ENCODE peak calls at places on chromosomes 2 and 18, in nine cellular contexts. R is spleen, S is HFF-Myc, U is Panc1, Y is adrenal gland, I is pancreas, O is PC-3, J is suprapubic skin, N is AG04450. D is an unnamed sample.

GRCh38 chr2:235551965-235552364 is 58.1 kb downstream of the AGAP1 start:
- DNase-seq in R (peak), S (peak), U (peak), Y (peak), I (peak), O (peak), J (no peak), N (no peak), D (peak)

GRCh38 chr2:202760848-202761247 is 110.7 kb downstream of the ICA1L start:
- DNase-seq in R (no peak), S (no peak), U (no peak), Y (peak), I (no peak), O (no peak), J (no peak), N (no peak), D (no peak)

GRCh38 chr2:119234021-119235019 is 10.7 kb downstream of the STEAP3 start:
- DNase-seq in R (no peak), S (no peak), U (no peak), Y (peak), I (no peak), O (peak), J (no peak), N (no peak), D (no peak)

GRCh38 chr2:43280994-43281393 is 54.6 kb upstream of the ZFP36L2 start:
- DNase-seq in R (no peak), S (no peak), U (no peak), Y (no peak), I (no peak), O (no peak), J (no peak), N (no peak), D (no peak)

GRCh38 chr2:53740170-53740569 is 27.4 kb upstream of the CHAC2 start:
- DNase-seq in R (no peak), S (no peak), U (no peak), Y (no peak), I (no peak), O (peak), J (no peak), N (peak), D (no peak)

GRCh38 chr2:37568565-37568964 is 102.9 kb downstream of the CDC42EP3 start:
- DNase-seq in R (no peak), S (no peak), U (no peak), Y (no peak), I (no peak), O (no peak), J (no peak), N (no peak), D (no peak)

GRCh38 chr2:145186303-145186702 is 666.4 kb upstream of the ZEB2 start:
- DNase-seq in R (no peak), S (peak), U (no peak), Y (no peak), I (no peak), O (no peak), J (no peak), N (no peak), D (no peak)

GRCh38 chr18:40868110-40868858 is 1086.8 kb upstream of the PIK3C3 start:
- DNase-seq in R (no peak), S (peak), U (peak), Y (no peak), I (no peak), O (peak), J (no peak), N (peak), D (no peak)

GRCh38 chr18:59902180-59902992 is 2.6 kb downstream of the PMAIP1 start:
- DNase-seq in R (no peak), S (no peak), U (no peak), Y (no peak), I (no peak), O (peak), J (no peak), N (no peak), D (no peak)

GRCh38 chr18:2178036-2178435 is 393.3 kb downstream of the METTL4 start:
- DNase-seq in R (no peak), S (no peak), U (no peak), Y (no peak), I (no peak), O (no peak), J (no peak), N (no peak), D (no peak)

GRCh38 chr2:94759211-94759610 is 112.0 kb upstream of the TEKT4 start:
- DNase-seq in R (no peak), S (no peak), U (no peak), Y (peak), I (no peak), O (peak), J (no peak), N (no peak), D (peak)

GRCh38 chr2:38515155-38516074 is 87.3 kb downstream of the HNRNPLL start:
- DNase-seq in R (no peak), S (no peak), U (no peak), Y (peak), I (peak), O (peak), J (peak), N (no peak), D (no peak)

GRCh38 chr2:6946722-6947121 is 29.5 kb downstream of the RNF144A start:
- DNase-seq in R (no peak), S (no peak), U (peak), Y (no peak), I (no peak), O (peak), J (no peak), N (no peak), D (peak)

GRCh38 chr2:151374426-151374825 is 17.0 kb downstream of the TNFAIP6 start:
- DNase-seq in R (no peak), S (peak), U (no peak), Y (no peak), I (no peak), O (peak), J (no peak), N (peak), D (no peak)

GRCh38 chr2:102208774-102209173 is 22.0 kb downstream of the IL1RL2 start:
- DNase-seq in R (no peak), S (no peak), U (no peak), Y (no peak), I (no peak), O (no peak), J (no peak), N (no peak), D (no peak)

GRCh38 chr2:8103085-8103708 is 578.7 kb upstream of the ID2 start:
- DNase-seq in R (no peak), S (no peak), U (no peak), Y (no peak), I (no peak), O (peak), J (no peak), N (peak), D (peak)

GRCh38 chr18:45859334-45859733 is 33.9 kb downstream of the SIGLEC15 start:
- DNase-seq in R (no peak), S (no peak), U (no peak), Y (no peak), I (no peak), O (no peak), J (no peak), N (no peak), D (no peak)

GRCh38 chr18:51128533-51128932 is 68.9 kb downstream of the MEX3C start:
- DNase-seq in R (no peak), S (no peak), U (no peak), Y (no peak), I (no peak), O (no peak), J (no peak), N (no peak), D (no peak)

GRCh38 chr2:219769044-219770030 is 141.9 kb downstream of the SLC4A3 start:
- DNase-seq in R (no peak), S (no peak), U (no peak), Y (peak), I (no peak), O (peak), J (no peak), N (peak), D (no peak)

GRCh38 chr2:45951025-45951737 is 299.7 kb downstream of the PRKCE start:
- DNase-seq in R (no peak), S (no peak), U (no peak), Y (no peak), I (no peak), O (no peak), J (no peak), N (no peak), D (no peak)

GRCh38 chr2:105883911-105884694 is 139.4 kb downstream of the NCK2 start:
- DNase-seq in R (no peak), S (no peak), U (no peak), Y (no peak), I (no peak), O (no peak), J (no peak), N (no peak), D (no peak)

GRCh38 chr18:25815659-25816058 is 274.8 kb downstream of the SS18 start:
- DNase-seq in R (no peak), S (peak), U (no peak), Y (no peak), I (no peak), O (no peak), J (no peak), N (no peak), D (no peak)

GRCh38 chr2:201644001-201644400 is 698 bp upstream of the TMEM237 start:
- DNase-seq in R (no peak), S (no peak), U (no peak), Y (peak), I (no peak), O (no peak), J (peak), N (no peak), D (no peak)

GRCh38 chr18:61742555-61743429 is 150.0 kb downstream of the RNF152 start:
- DNase-seq in R (no peak), S (no peak), U (no peak), Y (peak), I (no peak), O (no peak), J (no peak), N (no peak), D (no peak)

GRCh38 chr2:207869784-207870778 is 100.4 kb upstream of the FZD5 start:
- DNase-seq in R (no peak), S (peak), U (no peak), Y (peak), I (peak), O (peak), J (no peak), N (peak), D (no peak)

GRCh38 chr18:31171159-31171839 is 8.6 kb upstream of the DSC1 start:
- DNase-seq in R (no peak), S (no peak), U (no peak), Y (no peak), I (no peak), O (no peak), J (no peak), N (no peak), D (no peak)

GRCh38 chr2:196489366-196489765 is 150.1 kb upstream of the CCDC150 start:
- DNase-seq in R (no peak), S (no peak), U (no peak), Y (no peak), I (no peak), O (no peak), J (no peak), N (no peak), D (no peak)

GRCh38 chr2:97764559-97765263 is 51.3 kb downstream of the ZAP70 start:
- DNase-seq in R (no peak), S (no peak), U (no peak), Y (no peak), I (no peak), O (no peak), J (no peak), N (no peak), D (no peak)

DNA sequence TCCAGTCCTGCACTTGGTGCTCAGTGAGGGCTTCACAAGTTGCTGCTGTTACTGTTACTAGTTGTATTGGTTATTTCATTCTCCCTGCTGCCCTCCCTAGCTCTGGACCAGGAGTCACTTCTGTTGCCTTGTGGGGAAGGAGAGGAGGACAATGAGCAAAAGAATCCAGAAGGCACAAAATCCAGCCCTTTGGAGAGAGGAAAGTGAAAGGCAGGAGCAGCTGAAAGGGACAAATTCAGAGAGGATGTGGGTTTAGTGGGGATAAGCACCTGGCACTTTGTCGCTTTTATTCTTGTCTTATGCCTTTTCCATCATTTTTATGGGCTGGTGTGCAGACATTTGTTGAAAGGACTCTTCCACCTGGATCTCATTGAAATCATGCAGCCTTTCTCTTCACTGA is 24.3 kb upstream of the LTBP1 start:
- DNase-seq in R (no peak), S (no peak), U (no peak), Y (no peak), I (no peak), O (no peak), J (no peak), N (no peak), D (no peak)
- TF ChIP-seq CTCF in R (no peak), S (no peak), U (no peak), Y (no peak), I (no peak), O (no peak), J (no peak), N (no peak), D (no peak)

DNA sequence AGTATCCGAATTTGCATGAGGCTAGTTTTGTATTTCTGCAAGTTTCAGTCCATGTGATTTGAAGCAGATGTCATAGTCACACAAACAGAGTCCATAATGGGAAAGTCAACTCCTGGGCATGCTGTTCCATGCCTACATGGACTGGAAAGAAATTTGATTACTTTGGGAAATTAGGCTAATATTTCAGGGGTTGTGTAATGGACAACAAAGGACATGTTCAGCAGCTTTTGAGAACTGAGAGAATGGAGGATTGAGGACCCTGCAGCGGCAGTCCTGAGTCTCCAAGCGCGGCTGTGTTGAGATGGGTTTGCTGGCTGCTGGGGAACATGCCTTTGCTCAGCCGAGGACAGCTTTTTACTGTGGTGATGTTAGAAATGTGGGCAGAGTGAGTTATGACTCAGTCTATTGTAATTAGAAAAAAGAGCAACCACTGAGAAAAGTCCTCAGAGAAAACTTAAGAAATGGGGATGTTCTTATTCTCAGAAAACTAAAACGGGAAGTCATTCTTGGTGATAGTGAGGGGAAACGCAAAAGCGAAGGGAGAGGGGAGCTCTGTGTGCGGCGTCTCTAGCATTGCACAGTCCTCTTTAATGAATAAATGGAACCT is 149.2 kb downstream of the FAM210A start:
- DNase-seq in R (no peak), S (no peak), U (no peak), Y (no peak), I (no peak), O (peak), J (no peak), N (no peak), D (no peak)
- H3K4me3 ChIP-seq in R (peak), S (peak), U (no peak), Y (no peak), I (no peak), O (no peak), J (peak), N (no peak), D (no peak)

GRCh38 chr18:36181898-36182506 is 5.3 kb upstream of the MOCOS start:
- DNase-seq in R (no peak), S (no peak), U (no peak), Y (peak), I (no peak), O (no peak), J (no peak), N (no peak), D (no peak)

GRCh38 chr18:36183987-36184386 is 3.3 kb upstream of the MOCOS start:
- DNase-seq in R (no peak), S (no peak), U (no peak), Y (no peak), I (no peak), O (no peak), J (no peak), N (no peak), D (no peak)

GRCh38 chr18:36177913-36178312 is 9.4 kb upstream of the MOCOS start:
- DNase-seq in R (no peak), S (no peak), U (no peak), Y (no peak), I (no peak), O (no peak), J (no peak), N (no peak), D (no peak)

GRCh38 chr18:36179562-36180334 is 7.5 kb upstream of the MOCOS start:
- DNase-seq in R (no peak), S (peak), U (no peak), Y (peak), I (peak), O (no peak), J (no peak), N (peak), D (peak)

GRCh38 chr18:36181386-36181785 is 5.9 kb upstream of the MOCOS start:
- DNase-seq in R (no peak), S (no peak), U (no peak), Y (no peak), I (no peak), O (no peak), J (no peak), N (no peak), D (no peak)
- TF ChIP-seq CTCF in R (no peak), S (no peak), U (no peak), Y (no peak), I (no peak), O (no peak), J (no peak), N (no peak), D (no peak)

GRCh38 chr2:187003038-187003543 is 154.1 kb upstream of the ZSWIM2 start:
- DNase-seq in R (no peak), S (no peak), U (no peak), Y (no peak), I (no peak), O (no peak), J (no peak), N (no peak), D (peak)
- H3K4me3 ChIP-seq in R (peak), S (no peak), U (no peak), Y (peak), I (no peak), O (no peak), J (peak), N (peak), D (peak)

DNA sequence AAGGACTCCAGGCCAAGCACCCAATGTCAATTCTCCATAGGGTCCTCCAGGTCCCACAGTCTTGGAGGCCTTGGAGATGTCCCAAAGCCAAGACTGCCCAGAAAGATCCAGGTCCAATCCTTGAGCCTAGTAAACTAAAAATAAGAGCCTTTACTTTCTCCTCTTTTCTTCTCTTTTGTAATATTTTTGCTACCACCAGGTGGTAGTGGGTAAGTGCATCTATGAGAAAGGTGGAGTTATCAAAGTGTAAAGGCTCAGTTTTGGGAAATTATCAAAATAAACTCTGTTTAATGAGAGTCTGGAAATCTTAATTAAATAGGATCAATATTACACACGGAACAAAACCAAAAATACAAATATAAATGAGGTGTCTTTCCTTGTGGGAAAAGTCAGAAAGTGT is 276.4 kb downstream of the ALK start:
- DNase-seq in R (no peak), S (no peak), U (no peak), Y (no peak), I (no peak), O (peak), J (no peak), N (no peak), D (no peak)
- TF ChIP-seq CTCF in R (no peak), S (no peak), U (peak), Y (no peak), I (no peak), O (peak), J (no peak), N (peak), D (no peak)

GRCh38 chr2:161625996-161626395 is 1.8 kb downstream of the SLC4A10 start:
- DNase-seq in R (no peak), S (no peak), U (no peak), Y (no peak), I (no peak), O (no peak), J (no peak), N (no peak), D (no peak)

DNA sequence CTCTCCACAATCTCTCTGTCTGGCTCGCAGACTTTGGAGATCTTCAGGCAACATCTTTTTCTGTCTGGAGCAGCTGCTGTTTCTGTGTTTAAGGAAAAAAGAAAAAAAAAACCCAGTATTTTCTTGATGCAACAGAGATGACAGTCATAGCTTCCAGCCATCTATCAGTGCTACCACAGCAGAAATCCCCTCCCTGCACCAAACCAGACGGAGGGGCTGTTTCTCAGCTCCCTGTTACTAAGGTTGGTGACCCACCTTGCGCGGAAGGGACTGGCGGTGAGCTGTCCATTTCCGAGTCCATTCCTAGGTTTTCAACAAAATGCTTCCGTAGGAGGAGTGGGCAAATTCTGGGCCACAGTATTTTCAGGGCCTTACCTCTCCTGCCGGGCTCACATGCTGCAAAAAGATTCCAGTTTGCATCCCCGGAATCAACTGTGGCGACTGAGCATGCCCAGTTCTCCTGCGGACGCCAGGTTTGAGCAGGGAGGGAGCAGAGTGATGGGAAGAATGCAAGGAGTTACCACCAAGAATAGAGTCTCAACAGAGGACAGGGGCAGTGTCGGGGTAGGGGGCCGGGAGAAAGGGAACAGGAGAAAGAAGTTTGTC is 1.2 kb downstream of the SLC4A10 start:
- DNase-seq in R (no peak), S (no peak), U (no peak), Y (no peak), I (no peak), O (no peak), J (no peak), N (no peak), D (no peak)
- H3K4me3 ChIP-seq in R (peak), S (no peak), U (no peak), Y (no peak), I (no peak), O (no peak), J (no peak), N (no peak), D (no peak)

DNA sequence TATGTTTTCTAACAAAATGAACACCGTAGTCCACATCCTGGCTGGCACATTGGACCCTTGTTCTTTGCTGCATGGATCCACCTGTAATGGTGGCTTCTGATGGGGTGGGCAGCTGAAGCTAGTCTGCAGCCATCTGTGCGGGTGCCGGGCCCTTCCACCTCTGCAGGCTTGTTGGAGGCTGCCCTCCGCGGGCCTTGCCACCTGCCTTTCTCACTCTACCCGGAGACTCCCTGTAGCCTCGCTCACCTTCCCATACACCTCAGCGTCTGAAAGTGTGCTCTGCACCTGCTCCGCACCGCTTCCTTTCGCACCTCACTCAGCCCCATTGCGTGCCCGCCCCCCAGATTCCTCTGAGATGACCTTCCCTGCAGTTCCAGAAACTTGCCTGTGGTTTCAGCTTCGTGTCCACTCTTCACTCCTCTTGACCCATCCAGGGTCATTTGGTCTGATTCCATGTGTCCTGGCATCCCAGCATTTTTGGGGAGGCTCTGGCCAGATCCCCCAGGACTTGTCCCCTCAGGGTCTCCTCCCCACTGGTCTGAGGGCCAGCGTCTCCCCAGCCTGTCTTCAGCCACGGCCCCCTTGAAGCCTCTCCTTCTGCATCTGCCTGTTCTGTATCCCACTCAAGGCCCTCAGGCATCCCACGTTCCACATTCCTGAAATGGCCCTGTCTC is 18.2 kb downstream of the ATG4B start:
- DNase-seq in R (no peak), S (no peak), U (no peak), Y (no peak), I (no peak), O (no peak), J (no peak), N (no peak), D (no peak)
- TF ChIP-seq CTCF in R (no peak), S (no peak), U (no peak), Y (no peak), I (no peak), O (no peak), J (no peak), N (no peak), D (no peak)

D was measured in LNCaP clone FGC.